ENCODE peak calls at places on chromosomes 3 and 15, in eight cellular contexts. I, P, E, T, U, W, D and K are unnamed samples.
A peak's percentile ranks its signal among the peaks of the same experiment; 100 is the strongest.

GRCh38 chr3:22451501-22451900 is 700.5 kb upstream of the ZNF385D start:
- DNase-seq in E (no peak), I (no peak), T (no peak), U (no peak), W (no peak), P (no peak), D (no peak), K (no peak)

GRCh38 chr3:79517766-79518413 is 249.9 kb downstream of the ROBO1 start:
- DNase-seq in D (no peak), T (peak; percentile 21), U (no peak), I (peak; percentile 46), W (no peak), P (no peak), E (peak; percentile 39), K (peak; percentile 14)

GRCh38 chr15:40930430-40931299 is 1.5 kb downstream of the DLL4 start:
- DNase-seq in U (no peak), E (peak; percentile 51), D (peak; percentile 53), I (peak; percentile 31), W (peak; percentile 57), P (no peak), T (peak; percentile 16), K (peak; percentile 80)

GRCh38 chr3:195754141-195754540 is 33.4 kb downstream of the MUC20 start:
- DNase-seq in D (no peak), P (peak; percentile 52), I (no peak), W (no peak), T (no peak), U (no peak), E (no peak), K (no peak)

GRCh38 chr15:46617507-46617906 is 982.7 kb downstream of the SQOR start:
- DNase-seq in E (no peak), D (no peak), P (no peak), T (no peak), W (no peak), I (no peak), U (no peak), K (no peak)

GRCh38 chr3:195883801-195884200 is 24.6 kb downstream of the TNK2 start:
- DNase-seq in P (no peak), E (no peak), I (no peak), W (no peak), U (no peak), T (no peak), D (no peak), K (no peak)

GRCh38 chr3:184259878-184260570 is 1.3 kb downstream of the CAMK2N2 start:
- DNase-seq in I (peak; percentile 29), W (no peak), D (peak; percentile 60), T (no peak), E (peak; percentile 17), P (no peak), U (no peak), K (peak; percentile 69)

GRCh38 chr3:87198774-87199173 is 28.3 kb upstream of the CHMP2B start:
- DNase-seq in P (no peak), E (no peak), W (no peak), I (no peak), U (no peak), T (no peak), D (no peak), K (no peak)

GRCh38 chr3:133574260-133574881 is 885 bp downstream of the CDV3 start:
- DNase-seq in I (peak; percentile 77), W (peak; percentile 78), T (peak; percentile 72), D (peak; percentile 82), P (peak; percentile 85), E (peak; percentile 80), U (peak; percentile 37), K (peak; percentile 77)

GRCh38 chr3:117217355-117217754 is 507.8 kb downstream of the TUSC7 start:
- DNase-seq in E (peak; percentile 74), I (no peak), D (no peak), U (no peak), P (no peak), W (no peak), T (no peak), K (no peak)

GRCh38 chr3:172153335-172153861 is 114.0 kb downstream of the FNDC3B start:
- DNase-seq in U (peak; percentile 86), W (peak; percentile 90), P (peak; percentile 85), D (peak; percentile 83), I (peak; percentile 100), T (peak; percentile 100), E (peak; percentile 99), K (no peak)

GRCh38 chr3:153958635-153959320 is 162.4 kb upstream of the ARHGEF26 start:
- DNase-seq in W (no peak), U (no peak), D (no peak), P (no peak), T (peak; percentile 14), I (peak; percentile 34), E (no peak), K (no peak)

GRCh38 chr3:110413807-110414748 is 657.5 kb upstream of the NECTIN3 start:
- DNase-seq in U (no peak), E (peak; percentile 84), I (peak; percentile 85), W (no peak), D (no peak), P (peak; percentile 55), T (peak; percentile 81), K (no peak)

GRCh38 chr3:933311-933710 is 159.5 kb upstream of the CNTN6 start:
- DNase-seq in I (no peak), W (no peak), U (no peak), D (no peak), T (no peak), E (no peak), P (no peak), K (no peak)

GRCh38 chr3:126537730-126538281 is 13.9 kb downstream of the CHST13 start:
- DNase-seq in E (no peak), D (peak; percentile 6), P (peak; percentile 70), U (no peak), T (no peak), W (no peak), I (no peak), K (no peak)

DNA sequence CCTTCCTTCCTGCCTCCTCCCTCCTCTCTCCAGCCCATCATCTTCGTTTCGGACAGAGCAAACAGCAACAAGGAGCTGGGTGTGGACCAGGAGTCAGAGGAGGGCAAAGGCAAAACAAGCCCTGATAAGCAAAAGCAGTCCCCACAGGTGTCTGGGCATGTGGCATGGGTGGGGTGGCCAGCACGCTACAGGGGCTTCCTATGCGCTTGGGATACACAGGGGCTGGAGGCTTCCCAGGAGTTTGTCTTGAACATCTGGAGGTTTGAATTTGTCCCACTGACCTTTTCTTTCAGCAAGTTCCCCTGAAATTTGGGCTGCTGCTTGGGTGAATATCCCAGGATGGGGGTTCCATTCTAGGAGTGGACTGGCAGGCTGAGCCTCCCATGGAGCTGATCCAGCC is 48.9 kb downstream of the CAPN3 start:
- DNase-seq in W (no peak), U (no peak), D (no peak), T (no peak), E (no peak), P (no peak), I (no peak), K (no peak)
- H3K36me3 ChIP-seq in W (peaks cover 94% of the 10 kb centered on the region), U (no peaks in the 10 kb centered on the region), D (no peaks in the 10 kb centered on the region), T (peaks cover 3% of the 10 kb centered on the region), E (peaks cover 14% of the 10 kb centered on the region), P (peaks cover 9% of the 10 kb centered on the region), I (peaks cover 6% of the 10 kb centered on the region), K (no peaks in the 10 kb centered on the region)

DNA sequence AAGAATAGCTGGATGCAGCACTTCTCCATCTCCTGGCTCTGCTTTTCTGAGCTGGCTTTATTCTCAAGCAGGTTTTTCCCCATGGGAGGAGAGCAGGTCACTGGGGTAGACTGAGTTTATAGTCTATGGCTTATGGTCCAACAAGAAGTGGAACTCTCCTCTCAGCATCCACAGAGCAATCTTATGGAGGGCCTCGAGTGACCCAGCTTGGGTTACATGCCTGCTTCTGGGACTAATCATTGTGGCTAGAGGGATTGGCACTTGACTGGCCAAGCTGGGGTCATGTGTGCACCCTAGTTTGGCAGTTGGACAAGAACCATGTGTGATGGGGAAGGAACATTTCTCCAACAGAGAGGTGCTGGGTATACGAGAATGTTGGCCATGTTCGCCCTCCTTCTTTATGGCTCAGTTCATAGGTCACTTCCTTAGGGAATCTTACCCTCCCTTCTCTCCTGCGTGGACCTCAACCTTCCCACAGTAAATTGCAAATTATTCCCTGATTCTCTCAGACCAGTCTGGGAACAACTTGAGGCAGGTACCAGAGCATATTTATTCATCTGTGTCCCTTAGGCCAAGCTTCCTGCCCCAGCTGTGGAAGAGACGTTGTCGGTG is 8.9 kb upstream of the CAMK1 start:
- DNase-seq in E (no peak), D (no peak), P (no peak), W (no peak), U (no peak), I (peak; percentile 32), T (no peak), K (no peak)
- H3K4me1 ChIP-seq in E (peaks cover 3% of the 10 kb centered on the region), D (no peaks in the 10 kb centered on the region), P (peaks cover 21% of the 10 kb centered on the region), W (no peaks in the 10 kb centered on the region), U (no peaks in the 10 kb centered on the region), I (peaks cover 2% of the 10 kb centered on the region), T (peaks cover 13% of the 10 kb centered on the region), K (no peaks in the 10 kb centered on the region)

DNA sequence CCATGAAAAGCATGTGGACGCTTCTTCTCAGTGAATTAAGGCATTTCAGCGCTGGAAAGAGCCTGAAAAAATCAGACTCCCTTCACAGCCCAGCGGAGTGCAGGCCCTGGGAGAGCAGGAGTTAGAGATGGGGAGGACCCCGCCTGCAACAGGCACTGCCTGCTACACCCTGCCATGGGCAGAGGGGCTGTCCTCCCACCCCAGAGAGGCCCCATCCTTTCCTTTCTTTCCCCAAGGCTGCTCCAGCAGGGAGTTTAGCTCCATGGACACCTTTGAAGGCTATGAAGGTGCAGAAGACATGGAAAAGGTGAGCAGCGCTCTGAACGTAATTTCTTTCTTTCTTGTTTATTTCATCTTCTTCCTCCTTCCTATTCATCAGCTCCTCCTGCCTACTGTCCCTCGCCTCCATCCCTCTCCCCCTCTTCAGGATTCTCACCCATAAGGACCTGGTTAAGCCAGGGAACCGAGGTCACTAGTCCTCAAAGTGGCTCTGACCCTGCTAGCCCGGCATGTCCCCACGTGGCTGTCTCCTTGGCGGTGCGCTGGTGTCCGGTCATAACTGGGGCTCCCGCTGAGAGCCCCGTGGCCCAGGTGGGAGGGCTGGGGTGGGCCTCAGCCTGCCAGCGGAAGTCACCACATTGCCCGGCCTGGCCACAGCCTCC is 16.1 kb upstream of the ADIPOQ start:
- DNase-seq in P (no peak), W (no peak), T (no peak), I (no peak), E (no peak), U (no peak), D (no peak), K (peak; percentile 17)
- H3K4me3 ChIP-seq in P (peak overlapping the region; percentile 66), W (peak overlapping the region; percentile 72), T (peak overlapping the region; percentile 69), I (peak overlapping the region; percentile 30), E (peak overlapping the region; percentile 53), U (peak overlapping the region; percentile 83), D (peak overlapping the region; percentile 58), K (peak overlapping the region; percentile 76)

GRCh38 chr3:100726706-100727105 is 17.4 kb downstream of the TFG start:
- DNase-seq in U (no peak), P (no peak), I (no peak), W (no peak), E (no peak), D (no peak), T (no peak), K (no peak)

GRCh38 chr3:100737334-100737733 is 28.0 kb downstream of the TFG start:
- DNase-seq in U (no peak), E (peak; percentile 15), T (no peak), P (no peak), W (no peak), I (peak; percentile 22), D (no peak), K (no peak)

GRCh38 chr3:100730524-100730923 is 21.2 kb downstream of the TFG start:
- DNase-seq in U (no peak), E (no peak), P (no peak), D (no peak), I (no peak), W (no peak), T (no peak), K (no peak)

DNA sequence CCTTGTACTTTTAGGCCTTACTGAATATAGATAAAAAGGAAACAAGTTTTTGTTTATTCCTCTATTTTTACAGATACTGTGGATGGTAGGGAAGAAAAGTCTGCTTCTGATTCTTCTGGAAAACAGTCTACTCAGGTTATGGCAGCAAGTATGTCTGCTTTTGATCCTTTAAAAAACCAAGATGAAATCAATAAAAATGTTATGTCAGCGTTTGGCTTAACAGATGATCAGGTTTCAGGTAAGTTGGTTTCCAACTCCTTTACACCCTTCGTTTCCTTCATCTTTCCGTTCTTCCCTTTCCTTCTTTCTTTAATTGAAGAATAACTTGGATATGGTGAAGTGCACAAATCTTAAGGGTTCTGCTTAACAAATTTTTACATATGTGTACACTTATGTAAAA is 23.1 kb downstream of the TFG start:
- DNase-seq in I (no peak), U (no peak), W (no peak), D (no peak), E (no peak), T (no peak), P (no peak), K (no peak)
- H3K36me3 ChIP-seq in I (peaks cover 4% of the 10 kb centered on the region), U (no peaks in the 10 kb centered on the region), W (peaks cover 77% of the 10 kb centered on the region), D (no peaks in the 10 kb centered on the region), E (peaks cover 20% of the 10 kb centered on the region), T (peaks cover 58% of the 10 kb centered on the region), P (peaks cover 41% of the 10 kb centered on the region), K (no peaks in the 10 kb centered on the region)